ENCODE peak calls at places on chromosomes 16 and 17, in eight cellular contexts. G, F, C, S, P, A, X and L are unnamed samples.

GRCh38 chr16:4322121-4323035 is 6.5 kb downstream of the GLIS2 start:
- DNase-seq in P (no peak), S (peak; percentile 73), C (no peak), A (no peak), X (no peak), G (no peak), F (no peak), L (no peak)

GRCh38 chr16:17668411-17668810 is 197.7 kb upstream of the XYLT1 start:
- DNase-seq in P (no peak), C (no peak), F (no peak), G (no peak), S (no peak), A (no peak), X (no peak), L (no peak)

GRCh38 chr16:27969574-27969973 is 93.9 kb downstream of the GSG1L start:
- DNase-seq in A (no peak), F (no peak), X (no peak), P (no peak), G (no peak), S (no peak), C (no peak), L (no peak)

GRCh38 chr16:48564544-48565444 is 45.2 kb downstream of the N4BP1 start:
- DNase-seq in F (no peak), P (no peak), C (no peak), G (no peak), S (no peak), X (no peak), A (no peak), L (no peak)

GRCh38 chr16:30903596-30903995 is 7.2 kb downstream of the CTF1 start:
- DNase-seq in C (no peak), F (peak; percentile 35), X (no peak), S (no peak), G (no peak), A (no peak), P (no peak), L (no peak)

GRCh38 chr16:22296225-22297113 is 740 bp upstream of the POLR3E start:
- DNase-seq in C (no peak), P (no peak), X (no peak), S (no peak), F (no peak), A (no peak), G (no peak), L (no peak)

GRCh38 chr17:7523033-7523432 is 25.8 kb upstream of the TNFSF12 start:
- DNase-seq in F (peak; percentile 63), A (peak; percentile 21), S (no peak), G (no peak), P (peak; percentile 60), X (no peak), C (no peak), L (peak; percentile 17)

GRCh38 chr16:426115-426905 is 861 bp downstream of the RAB11FIP3 start:
- DNase-seq in S (peak; percentile 88), F (no peak), G (no peak), A (no peak), P (no peak), C (no peak), X (no peak), L (peak; percentile 6)

GRCh38 chr17:35793257-35793656 is 2.2 kb downstream of the MMP28 start:
- DNase-seq in F (no peak), A (no peak), S (no peak), G (no peak), C (no peak), P (no peak), X (no peak), L (no peak)

GRCh38 chr17:37824534-37825485 is 80.0 kb upstream of the HNF1B start:
- DNase-seq in X (no peak), F (peak; percentile 79), C (no peak), S (peak; percentile 20), P (no peak), G (no peak), A (no peak), L (peak; percentile 92)

GRCh38 chr16:88306860-88307545 is 75.8 kb upstream of the ZNF469 start:
- DNase-seq in F (no peak), A (no peak), C (no peak), P (no peak), G (no peak), X (no peak), S (no peak), L (peak; percentile 99)

GRCh38 chr17:81870155-81870977 is 771 bp downstream of the ARHGDIA start:
- DNase-seq in G (no peak), A (no peak), F (peak; percentile 69), P (peak; percentile 64), S (peak; percentile 91), C (peak; percentile 36), X (no peak), L (peak; percentile 46)

GRCh38 chr17:74116087-74116717 is 87.3 kb upstream of the RPL38 start:
- DNase-seq in C (no peak), G (no peak), F (no peak), P (no peak), X (no peak), S (no peak), A (no peak), L (no peak)

GRCh38 chr16:8736123-8736680 is 61.2 kb downstream of the TMEM186 start:
- DNase-seq in C (peak; percentile 42), G (no peak), X (no peak), F (no peak), S (no peak), P (no peak), A (no peak), L (no peak)

GRCh38 chr17:77451271-77451893 is 310.6 kb downstream of the SEC14L1 start:
- DNase-seq in S (peak; percentile 94), G (no peak), C (peak; percentile 87), X (no peak), P (peak; percentile 83), F (no peak), A (peak; percentile 77), L (peak; percentile 80)

GRCh38 chr16:50627419-50627818 is 53.7 kb downstream of the SNX20 start:
- DNase-seq in A (peak; percentile 43), P (peak; percentile 48), C (peak; percentile 24), G (peak; percentile 37), X (no peak), S (no peak), F (no peak), L (peak; percentile 37)

GRCh38 chr17:73083432-73083831 is 9.1 kb downstream of the SLC39A11 start:
- DNase-seq in P (no peak), F (no peak), G (no peak), C (no peak), X (no peak), A (no peak), S (no peak), L (no peak)

GRCh38 chr17:75364078-75364477 is 41.4 kb downstream of the GRB2 start:
- DNase-seq in G (no peak), P (no peak), F (no peak), X (no peak), C (no peak), A (no peak), S (no peak), L (peak; percentile 67)

GRCh38 chr17:40025991-40026815 is 11.0 kb downstream of the CSF3 start:
- DNase-seq in F (no peak), A (peak; percentile 54), S (no peak), P (peak; percentile 55), G (no peak), C (no peak), X (no peak), L (no peak)

GRCh38 chr16:86732621-86733297 is 154.4 kb downstream of the FOXL1 start:
- DNase-seq in X (no peak), A (no peak), S (peak; percentile 66), P (no peak), F (no peak), C (no peak), G (no peak), L (peak; percentile 39)

GRCh38 chr16:10386517-10387377 is 886 bp downstream of the ATF7IP2 start:
- DNase-seq in P (no peak), A (no peak), C (no peak), F (peak; percentile 29), G (no peak), X (no peak), S (no peak), L (peak; percentile 19)

GRCh38 chr16:47732122-47732805 is 271.1 kb downstream of the PHKB start:
- DNase-seq in C (no peak), A (no peak), F (peak; percentile 28), G (no peak), S (no peak), P (no peak), X (no peak), L (peak; percentile 94)

GRCh38 chr17:74130841-74131240 is 72.6 kb upstream of the RPL38 start:
- DNase-seq in F (no peak), G (no peak), P (no peak), S (no peak), X (no peak), C (no peak), A (no peak), L (no peak)

GRCh38 chr16:3266873-3267537 is 10.6 kb upstream of the MEFV start:
- DNase-seq in G (no peak), S (no peak), C (peak; percentile 44), A (no peak), F (peak; percentile 61), P (no peak), X (no peak), L (peak; percentile 24)

GRCh38 chr17:8463089-8463488 is 27.4 kb downstream of the NDEL1 start:
- DNase-seq in A (no peak), P (no peak), F (no peak), G (no peak), X (no peak), S (no peak), C (no peak), L (no peak)

GRCh38 chr16:67082891-67083290 is 26.9 kb upstream of the PHAF1 start:
- DNase-seq in A (no peak), P (no peak), F (no peak), X (no peak), S (no peak), C (no peak), G (no peak), L (no peak)
- H3K9me3 ChIP-seq in A (no peaks in the 10 kb centered on the region), P (no peaks in the 10 kb centered on the region), F (no peaks in the 10 kb centered on the region), X (no peaks in the 10 kb centered on the region), S (no peaks in the 10 kb centered on the region), C (no peaks in the 10 kb centered on the region), G (no peaks in the 10 kb centered on the region), L (no peaks in the 10 kb centered on the region)

GRCh38 chr17:33653389-33653788 is 360.3 kb upstream of the ASIC2 start:
- DNase-seq in C (no peak), S (no peak), A (no peak), P (no peak), X (no peak), F (no peak), G (no peak), L (no peak)
- H3K9me3 ChIP-seq in C (no peaks in the 10 kb centered on the region), S (no peaks in the 10 kb centered on the region), A (no peaks in the 10 kb centered on the region), P (no peaks in the 10 kb centered on the region), X (no peaks in the 10 kb centered on the region), F (no peaks in the 10 kb centered on the region), G (no peaks in the 10 kb centered on the region), L (no peaks in the 10 kb centered on the region)

GRCh38 chr17:38911081-38911730 is 14.2 kb upstream of the LASP1NB start:
- DNase-seq in P (no peak), X (no peak), S (no peak), A (no peak), F (no peak), C (no peak), G (no peak), L (no peak)
- H3K9me3 ChIP-seq in P (no peaks in the 10 kb centered on the region), X (no peaks in the 10 kb centered on the region), S (no peaks in the 10 kb centered on the region), A (no peaks in the 10 kb centered on the region), F (no peaks in the 10 kb centered on the region), C (no peaks in the 10 kb centered on the region), G (no peaks in the 10 kb centered on the region), L (no peaks in the 10 kb centered on the region)

DNA sequence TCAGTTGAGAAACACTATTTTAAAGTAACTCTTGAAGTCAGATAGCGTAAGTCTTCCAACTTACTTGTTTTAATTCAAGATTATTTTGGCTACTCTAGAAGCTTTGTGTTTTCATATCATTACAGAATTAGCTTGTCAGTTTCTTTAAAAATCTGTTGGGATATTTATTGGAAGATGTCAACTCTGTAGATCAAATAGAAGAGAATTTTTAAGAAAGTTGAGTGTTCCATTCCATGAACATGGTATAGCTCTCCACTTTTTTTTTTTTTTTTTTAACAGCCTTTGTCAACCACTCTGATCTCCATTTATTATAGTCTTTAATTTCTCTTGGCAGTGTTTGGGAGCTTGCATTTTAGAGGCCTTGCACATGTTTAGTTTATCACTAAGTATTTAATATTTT is 28.7 kb downstream of the NLK start:
- DNase-seq in F (no peak), G (no peak), A (no peak), C (no peak), X (no peak), S (no peak), P (no peak), L (no peak)
- H3K9me3 ChIP-seq in F (peaks cover 13% of the 10 kb centered on the region), G (peaks cover 9% of the 10 kb centered on the region), A (no peaks in the 10 kb centered on the region), C (no peaks in the 10 kb centered on the region), X (peaks cover 8% of the 10 kb centered on the region), S (no peaks in the 10 kb centered on the region), P (no peaks in the 10 kb centered on the region), L (no peaks in the 10 kb centered on the region)